ENCODE peak calls at places on chromosomes 4 and X, in ten cellular contexts. One of them, this sample, is unnamed.

GRCh38 chr4:168408620-168409019 is 71.7 kb downstream of the DDX60L start:
- DNase-seq in body of pancreas: peak
- DNase-seq in suprapubic skin: peak
- DNase-seq in IMR-90: peak
- DNase-seq in uterus: peak
- DNase-seq in heart left ventricle: no peak
- DNase-seq in NB4: no peak
- DNase-seq in adrenal gland: peak
- DNase-seq in GM12891: no peak
- DNase-seq in GM12892: no peak
- DNase-seq in this sample: peak

GRCh38 chr4:8283161-8283560 is 13.6 kb downstream of the HTRA3 start:
- DNase-seq in adrenal gland: no peak
- DNase-seq in GM12892: no peak
- DNase-seq in uterus: no peak
- DNase-seq in NB4: peak
- DNase-seq in GM12891: no peak
- DNase-seq in suprapubic skin: peak
- DNase-seq in heart left ventricle: peak
- DNase-seq in IMR-90: no peak
- DNase-seq in body of pancreas: no peak
- DNase-seq in this sample: no peak

GRCh38 chr4:66575024-66575696 is 904.9 kb upstream of the EPHA5 start:
- DNase-seq in IMR-90: peak
- DNase-seq in GM12891: no peak
- DNase-seq in GM12892: no peak
- DNase-seq in adrenal gland: peak
- DNase-seq in uterus: peak
- DNase-seq in heart left ventricle: no peak
- DNase-seq in NB4: no peak
- DNase-seq in suprapubic skin: no peak
- DNase-seq in body of pancreas: peak
- DNase-seq in this sample: no peak

GRCh38 chr4:56575820-56576429 is 70.3 kb downstream of the ARL9 start:
- DNase-seq in uterus: no peak
- DNase-seq in GM12891: no peak
- DNase-seq in body of pancreas: no peak
- DNase-seq in heart left ventricle: no peak
- DNase-seq in suprapubic skin: no peak
- DNase-seq in NB4: peak
- DNase-seq in IMR-90: peak
- DNase-seq in adrenal gland: no peak
- DNase-seq in GM12892: no peak
- DNase-seq in this sample: no peak

GRCh38 chr4:87865288-87865687 is 32.5 kb downstream of the MEPE start:
- DNase-seq in uterus: no peak
- DNase-seq in adrenal gland: no peak
- DNase-seq in NB4: no peak
- DNase-seq in GM12892: no peak
- DNase-seq in IMR-90: no peak
- DNase-seq in body of pancreas: no peak
- DNase-seq in suprapubic skin: no peak
- DNase-seq in heart left ventricle: no peak
- DNase-seq in GM12891: no peak
- DNase-seq in this sample: no peak

GRCh38 chrX:9396930-9397329 is 67.9 kb upstream of the TBL1X start:
- DNase-seq in adrenal gland: no peak
- DNase-seq in suprapubic skin: no peak
- DNase-seq in IMR-90: no peak
- DNase-seq in uterus: peak
- DNase-seq in body of pancreas: no peak
- DNase-seq in GM12892: no peak
- DNase-seq in GM12891: no peak
- DNase-seq in heart left ventricle: no peak
- DNase-seq in NB4: no peak
- DNase-seq in this sample: no peak

GRCh38 chr4:184114431-184114830 is 103.2 kb downstream of the ENPP6 start:
- DNase-seq in uterus: no peak
- DNase-seq in IMR-90: no peak
- DNase-seq in suprapubic skin: peak
- DNase-seq in GM12891: no peak
- DNase-seq in heart left ventricle: no peak
- DNase-seq in body of pancreas: no peak
- DNase-seq in GM12892: no peak
- DNase-seq in NB4: no peak
- DNase-seq in adrenal gland: no peak
- DNase-seq in this sample: no peak

GRCh38 chr4:98781641-98782348 is 123.4 kb upstream of the TSPAN5 start:
- DNase-seq in NB4: no peak
- DNase-seq in GM12892: no peak
- DNase-seq in suprapubic skin: no peak
- DNase-seq in GM12891: no peak
- DNase-seq in body of pancreas: no peak
- DNase-seq in adrenal gland: no peak
- DNase-seq in heart left ventricle: no peak
- DNase-seq in uterus: no peak
- DNase-seq in IMR-90: no peak
- DNase-seq in this sample: peak

GRCh38 chr4:38791005-38791404 is 8.2 kb upstream of the TLR10 start:
- DNase-seq in heart left ventricle: no peak
- DNase-seq in adrenal gland: no peak
- DNase-seq in suprapubic skin: no peak
- DNase-seq in uterus: no peak
- DNase-seq in GM12891: no peak
- DNase-seq in GM12892: no peak
- DNase-seq in NB4: peak
- DNase-seq in body of pancreas: no peak
- DNase-seq in IMR-90: no peak
- DNase-seq in this sample: no peak

GRCh38 chr4:38785901-38786402 is 3.2 kb upstream of the TLR10 start:
- DNase-seq in heart left ventricle: no peak
- DNase-seq in GM12892: no peak
- DNase-seq in NB4: peak
- DNase-seq in adrenal gland: peak
- DNase-seq in GM12891: no peak
- DNase-seq in body of pancreas: no peak
- DNase-seq in uterus: no peak
- DNase-seq in IMR-90: no peak
- DNase-seq in suprapubic skin: no peak
- DNase-seq in this sample: no peak

GRCh38 chr4:38788327-38788726 is 5.5 kb upstream of the TLR10 start:
- DNase-seq in heart left ventricle: no peak
- DNase-seq in adrenal gland: no peak
- DNase-seq in NB4: no peak
- DNase-seq in GM12892: no peak
- DNase-seq in uterus: no peak
- DNase-seq in IMR-90: peak
- DNase-seq in GM12891: no peak
- DNase-seq in suprapubic skin: no peak
- DNase-seq in body of pancreas: no peak
- DNase-seq in this sample: no peak

GRCh38 chr4:38785041-38785790 is 2.4 kb upstream of the TLR10 start:
- DNase-seq in NB4: peak
- DNase-seq in adrenal gland: no peak
- DNase-seq in suprapubic skin: no peak
- DNase-seq in GM12892: no peak
- DNase-seq in uterus: no peak
- DNase-seq in heart left ventricle: no peak
- DNase-seq in body of pancreas: no peak
- DNase-seq in IMR-90: no peak
- DNase-seq in GM12891: no peak
- DNase-seq in this sample: no peak

DNA sequence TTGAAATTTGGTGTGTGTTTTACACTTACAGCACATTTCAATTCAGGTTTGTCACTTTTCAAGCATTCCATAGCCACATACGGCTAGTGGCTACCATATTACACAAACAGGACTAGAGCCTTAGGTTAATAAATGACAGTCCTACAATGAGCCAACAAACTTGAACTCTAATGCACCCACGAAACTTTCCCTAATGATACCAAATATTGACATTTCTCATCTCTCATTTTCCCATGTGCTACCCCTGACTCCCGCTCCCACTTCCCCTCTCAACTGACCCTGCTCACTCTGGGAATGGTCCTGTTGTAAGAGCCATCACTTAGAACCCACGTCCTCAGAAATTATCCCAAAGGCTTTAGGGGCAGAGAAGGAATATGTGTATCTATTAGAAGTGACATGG is 4.9 kb upstream of the TLR10 start:
- DNase-seq in heart left ventricle: no peak
- DNase-seq in suprapubic skin: no peak
- DNase-seq in GM12892: no peak
- DNase-seq in GM12891: no peak
- DNase-seq in adrenal gland: no peak
- DNase-seq in body of pancreas: no peak
- DNase-seq in uterus: no peak
- DNase-seq in NB4: no peak
- DNase-seq in IMR-90: no peak
- DNase-seq in this sample: no peak
- TF ChIP-seq POLR2A in heart left ventricle: no peak
- TF ChIP-seq POLR2A in suprapubic skin: no peak
- TF ChIP-seq POLR2A in GM12892: no peak
- TF ChIP-seq POLR2A in GM12891: no peak
- TF ChIP-seq POLR2A in adrenal gland: no peak
- TF ChIP-seq POLR2A in body of pancreas: no peak
- TF ChIP-seq POLR2A in uterus: no peak
- TF ChIP-seq POLR2A in NB4: no peak
- TF ChIP-seq POLR2A in IMR-90: no peak
- TF ChIP-seq POLR2A in this sample: no peak

GRCh38 chr4:177404342-177404741 is 37.9 kb downstream of the AGA start:
- DNase-seq in IMR-90: no peak
- DNase-seq in body of pancreas: no peak
- DNase-seq in suprapubic skin: no peak
- DNase-seq in NB4: no peak
- DNase-seq in GM12892: no peak
- DNase-seq in GM12891: no peak
- DNase-seq in adrenal gland: no peak
- DNase-seq in heart left ventricle: no peak
- DNase-seq in uterus: no peak
- DNase-seq in this sample: no peak

GRCh38 chr4:177403746-177404145 is 38.5 kb downstream of the AGA start:
- DNase-seq in IMR-90: no peak
- DNase-seq in suprapubic skin: no peak
- DNase-seq in body of pancreas: peak
- DNase-seq in uterus: no peak
- DNase-seq in GM12891: no peak
- DNase-seq in adrenal gland: no peak
- DNase-seq in GM12892: no peak
- DNase-seq in NB4: no peak
- DNase-seq in heart left ventricle: no peak
- DNase-seq in this sample: no peak

GRCh38 chr4:177405508-177405907 is 36.7 kb downstream of the AGA start:
- DNase-seq in suprapubic skin: no peak
- DNase-seq in NB4: no peak
- DNase-seq in body of pancreas: no peak
- DNase-seq in uterus: no peak
- DNase-seq in IMR-90: no peak
- DNase-seq in adrenal gland: no peak
- DNase-seq in heart left ventricle: no peak
- DNase-seq in GM12891: no peak
- DNase-seq in GM12892: no peak
- DNase-seq in this sample: no peak

GRCh38 chr4:177408023-177408422 is 34.2 kb downstream of the AGA start:
- DNase-seq in suprapubic skin: no peak
- DNase-seq in IMR-90: no peak
- DNase-seq in GM12891: no peak
- DNase-seq in heart left ventricle: no peak
- DNase-seq in uterus: no peak
- DNase-seq in NB4: no peak
- DNase-seq in body of pancreas: no peak
- DNase-seq in adrenal gland: no peak
- DNase-seq in GM12892: no peak
- DNase-seq in this sample: no peak

GRCh38 chr4:177404980-177405379 is 37.3 kb downstream of the AGA start:
- DNase-seq in IMR-90: no peak
- DNase-seq in GM12892: no peak
- DNase-seq in adrenal gland: no peak
- DNase-seq in NB4: no peak
- DNase-seq in GM12891: no peak
- DNase-seq in body of pancreas: no peak
- DNase-seq in heart left ventricle: no peak
- DNase-seq in suprapubic skin: no peak
- DNase-seq in uterus: no peak
- DNase-seq in this sample: no peak
- TF ChIP-seq POLR2A in IMR-90: no peak
- TF ChIP-seq POLR2A in GM12892: no peak
- TF ChIP-seq POLR2A in adrenal gland: no peak
- TF ChIP-seq POLR2A in NB4: no peak
- TF ChIP-seq POLR2A in GM12891: no peak
- TF ChIP-seq POLR2A in body of pancreas: no peak
- TF ChIP-seq POLR2A in heart left ventricle: no peak
- TF ChIP-seq POLR2A in suprapubic skin: no peak
- TF ChIP-seq POLR2A in uterus: no peak
- TF ChIP-seq POLR2A in this sample: no peak

GRCh38 chr4:15001825-15002658 is at the start of gene CPEB2:
- DNase-seq in uterus: peak
- DNase-seq in body of pancreas: peak
- DNase-seq in NB4: peak
- DNase-seq in heart left ventricle: peak
- DNase-seq in GM12892: peak
- DNase-seq in IMR-90: peak
- DNase-seq in adrenal gland: peak
- DNase-seq in suprapubic skin: peak
- DNase-seq in GM12891: peak
- DNase-seq in this sample: peak

GRCh38 chr4:15001248-15001824 is 945 bp upstream of the CPEB2 start:
- DNase-seq in body of pancreas: peak
- DNase-seq in GM12892: peak
- DNase-seq in GM12891: no peak
- DNase-seq in heart left ventricle: peak
- DNase-seq in suprapubic skin: peak
- DNase-seq in NB4: peak
- DNase-seq in IMR-90: peak
- DNase-seq in adrenal gland: peak
- DNase-seq in uterus: peak
- DNase-seq in this sample: peak

GRCh38 chr4:15003891-15004700 is 1.8 kb downstream of the CPEB2 start:
- DNase-seq in GM12892: peak
- DNase-seq in GM12891: peak
- DNase-seq in adrenal gland: peak
- DNase-seq in heart left ventricle: peak
- DNase-seq in suprapubic skin: peak
- DNase-seq in body of pancreas: peak
- DNase-seq in IMR-90: no peak
- DNase-seq in NB4: peak
- DNase-seq in uterus: peak
- DNase-seq in this sample: peak

GRCh38 chr4:15003441-15003890 is 1.2 kb downstream of the CPEB2 start:
- DNase-seq in GM12891: peak
- DNase-seq in NB4: peak
- DNase-seq in heart left ventricle: peak
- DNase-seq in uterus: peak
- DNase-seq in suprapubic skin: peak
- DNase-seq in adrenal gland: peak
- DNase-seq in body of pancreas: peak
- DNase-seq in IMR-90: peak
- DNase-seq in GM12892: peak
- DNase-seq in this sample: peak

DNA sequence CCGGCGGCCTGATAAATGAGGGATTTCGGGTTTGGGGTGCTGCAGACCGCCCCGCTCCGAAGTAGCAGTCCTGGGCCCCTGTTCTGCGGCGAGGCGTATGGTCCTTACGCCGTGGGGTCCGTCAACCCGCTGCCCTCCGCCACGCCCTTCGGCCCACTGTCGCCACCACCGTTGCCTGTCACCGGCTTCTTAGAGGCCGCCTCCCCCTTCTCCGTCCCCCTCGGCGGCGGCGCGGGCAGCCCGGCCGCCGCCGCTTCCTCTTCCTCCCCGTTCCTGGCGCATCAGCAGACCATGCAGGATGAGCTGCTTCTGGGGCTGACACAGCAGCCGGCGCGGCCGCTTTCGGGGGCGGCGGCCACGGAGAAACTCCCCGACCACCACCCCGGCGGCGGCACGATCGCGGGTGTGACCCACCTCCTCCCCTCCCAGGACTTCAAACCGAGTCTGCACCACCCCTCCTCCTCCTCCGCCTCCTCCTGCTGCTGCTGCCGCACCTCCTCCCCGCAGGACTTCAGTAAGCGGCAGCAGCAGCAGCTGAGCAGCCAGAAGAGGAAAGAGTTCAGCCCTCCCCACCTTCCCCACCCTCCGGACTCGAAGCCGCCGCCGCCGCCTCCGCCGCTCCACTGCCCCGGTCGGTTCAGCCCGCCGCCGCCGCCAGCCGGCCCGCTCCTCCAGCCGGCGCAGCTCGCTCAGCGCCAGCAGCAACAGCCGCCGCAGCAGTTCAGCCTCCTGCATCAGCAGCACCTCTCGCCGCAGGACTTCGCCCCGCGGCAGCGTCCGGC is 569 bp downstream of the CPEB2 start:
- DNase-seq in suprapubic skin: peak
- DNase-seq in IMR-90: peak
- DNase-seq in adrenal gland: peak
- DNase-seq in heart left ventricle: peak
- DNase-seq in NB4: peak
- DNase-seq in GM12892: peak
- DNase-seq in GM12891: peak
- DNase-seq in body of pancreas: peak
- DNase-seq in uterus: peak
- DNase-seq in this sample: peak
- TF ChIP-seq POLR2A in suprapubic skin: no peak
- TF ChIP-seq POLR2A in IMR-90: peak
- TF ChIP-seq POLR2A in adrenal gland: peak
- TF ChIP-seq POLR2A in heart left ventricle: peak
- TF ChIP-seq POLR2A in NB4: peak
- TF ChIP-seq POLR2A in GM12892: peak
- TF ChIP-seq POLR2A in GM12891: no peak
- TF ChIP-seq POLR2A in body of pancreas: peak
- TF ChIP-seq POLR2A in uterus: peak
- TF ChIP-seq POLR2A in this sample: no peak

GRCh38 chrX:68433155-68433980 is at the start of gene OPHN1:
- DNase-seq in adrenal gland: peak
- DNase-seq in body of pancreas: peak
- DNase-seq in NB4: no peak
- DNase-seq in GM12891: no peak
- DNase-seq in GM12892: no peak
- DNase-seq in uterus: peak
- DNase-seq in suprapubic skin: peak
- DNase-seq in heart left ventricle: peak
- DNase-seq in IMR-90: peak
- DNase-seq in this sample: peak
- TF ChIP-seq POLR2A in adrenal gland: no peak
- TF ChIP-seq POLR2A in body of pancreas: no peak
- TF ChIP-seq POLR2A in NB4: no peak
- TF ChIP-seq POLR2A in GM12891: no peak
- TF ChIP-seq POLR2A in GM12892: no peak
- TF ChIP-seq POLR2A in uterus: peak
- TF ChIP-seq POLR2A in suprapubic skin: no peak
- TF ChIP-seq POLR2A in heart left ventricle: peak
- TF ChIP-seq POLR2A in IMR-90: no peak
- TF ChIP-seq POLR2A in this sample: no peak